ENCODE peak calls at places on chromosomes 13 and 19, in six cellular contexts. One of them, this sample, is unnamed.

GRCh38 chr13:21022056-21022693 is 39.2 kb downstream of the LATS2 start:
- DNase-seq in activated naive CD4-positive, alpha-beta T cell: no peak
- DNase-seq in GF-D8: no peak
- DNase-seq in activated T-helper 2 cell treated with anti-CD3 and anti-CD28 coated beads, Interferon-gamma antibody, Interleukin-2, Interleukin-4, amounts not matched to agents 10 μg/mL and 5 μg/mL and 100 μg/mL, durations not matched to agents 14 hours and 24 hours and 36 hours: no peak
- DNase-seq in NCI-H510A treated with DMSO at 0.1 percent for 48 hours: no peak
- DNase-seq in BJ: no peak
- DNase-seq in this sample: no peak

GRCh38 chr19:32748497-32748896 is 28.9 kb downstream of the TDRD12 start:
- DNase-seq in activated naive CD4-positive, alpha-beta T cell: no peak
- DNase-seq in GF-D8: no peak
- DNase-seq in activated T-helper 2 cell treated with anti-CD3 and anti-CD28 coated beads, Interferon-gamma antibody, Interleukin-2, Interleukin-4, amounts not matched to agents 10 μg/mL and 5 μg/mL and 100 μg/mL, durations not matched to agents 14 hours and 24 hours and 36 hours: no peak
- DNase-seq in NCI-H510A treated with DMSO at 0.1 percent for 48 hours: peak; percentile 12
- DNase-seq in BJ: no peak
- DNase-seq in this sample: no peak

GRCh38 chr13:20161275-20161950 is 561 bp upstream of the GJA3 start:
- DNase-seq in activated naive CD4-positive, alpha-beta T cell: no peak
- DNase-seq in GF-D8: no peak
- DNase-seq in activated T-helper 2 cell treated with anti-CD3 and anti-CD28 coated beads, Interferon-gamma antibody, Interleukin-2, Interleukin-4, amounts not matched to agents 10 μg/mL and 5 μg/mL and 100 μg/mL, durations not matched to agents 14 hours and 24 hours and 36 hours: peak; percentile 32
- DNase-seq in NCI-H510A treated with DMSO at 0.1 percent for 48 hours: no peak
- DNase-seq in BJ: no peak
- DNase-seq in this sample: no peak

GRCh38 chr13:43877788-43878187 is 1.8 kb downstream of the CCDC122 start:
- DNase-seq in activated naive CD4-positive, alpha-beta T cell: no peak
- DNase-seq in GF-D8: no peak
- DNase-seq in activated T-helper 2 cell treated with anti-CD3 and anti-CD28 coated beads, Interferon-gamma antibody, Interleukin-2, Interleukin-4, amounts not matched to agents 10 μg/mL and 5 μg/mL and 100 μg/mL, durations not matched to agents 14 hours and 24 hours and 36 hours: no peak
- DNase-seq in NCI-H510A treated with DMSO at 0.1 percent for 48 hours: no peak
- DNase-seq in BJ: no peak
- DNase-seq in this sample: no peak

GRCh38 chr19:720691-721160 is 12.0 kb downstream of the PALM start:
- DNase-seq in activated naive CD4-positive, alpha-beta T cell: no peak
- DNase-seq in GF-D8: no peak
- DNase-seq in activated T-helper 2 cell treated with anti-CD3 and anti-CD28 coated beads, Interferon-gamma antibody, Interleukin-2, Interleukin-4, amounts not matched to agents 10 μg/mL and 5 μg/mL and 100 μg/mL, durations not matched to agents 14 hours and 24 hours and 36 hours: no peak
- DNase-seq in NCI-H510A treated with DMSO at 0.1 percent for 48 hours: no peak
- DNase-seq in BJ: no peak
- DNase-seq in this sample: no peak

GRCh38 chr13:59837101-59837500 is 326.6 kb downstream of the DIAPH3 start:
- DNase-seq in activated naive CD4-positive, alpha-beta T cell: no peak
- DNase-seq in GF-D8: no peak
- DNase-seq in activated T-helper 2 cell treated with anti-CD3 and anti-CD28 coated beads, Interferon-gamma antibody, Interleukin-2, Interleukin-4, amounts not matched to agents 10 μg/mL and 5 μg/mL and 100 μg/mL, durations not matched to agents 14 hours and 24 hours and 36 hours: no peak
- DNase-seq in NCI-H510A treated with DMSO at 0.1 percent for 48 hours: no peak
- DNase-seq in BJ: no peak
- DNase-seq in this sample: no peak

GRCh38 chr19:2950286-2951124 is 5.7 kb upstream of the ZNF77 start:
- DNase-seq in activated naive CD4-positive, alpha-beta T cell: peak; percentile 100
- DNase-seq in GF-D8: peak; percentile 98
- DNase-seq in activated T-helper 2 cell treated with anti-CD3 and anti-CD28 coated beads, Interferon-gamma antibody, Interleukin-2, Interleukin-4, amounts not matched to agents 10 μg/mL and 5 μg/mL and 100 μg/mL, durations not matched to agents 14 hours and 24 hours and 36 hours: peak; percentile 100
- DNase-seq in NCI-H510A treated with DMSO at 0.1 percent for 48 hours: peak; percentile 94
- DNase-seq in BJ: peak; percentile 97
- DNase-seq in this sample: peak; percentile 92

GRCh38 chr19:56245062-56245740 is 27.3 kb upstream of the EDDM13 start:
- DNase-seq in activated naive CD4-positive, alpha-beta T cell: no peak
- DNase-seq in GF-D8: no peak
- DNase-seq in activated T-helper 2 cell treated with anti-CD3 and anti-CD28 coated beads, Interferon-gamma antibody, Interleukin-2, Interleukin-4, amounts not matched to agents 10 μg/mL and 5 μg/mL and 100 μg/mL, durations not matched to agents 14 hours and 24 hours and 36 hours: no peak
- DNase-seq in NCI-H510A treated with DMSO at 0.1 percent for 48 hours: no peak
- DNase-seq in BJ: no peak
- DNase-seq in this sample: no peak

GRCh38 chr19:47790398-47790814 is 11.9 kb downstream of the SELENOW start:
- DNase-seq in activated naive CD4-positive, alpha-beta T cell: peak; percentile 80
- DNase-seq in GF-D8: no peak
- DNase-seq in activated T-helper 2 cell treated with anti-CD3 and anti-CD28 coated beads, Interferon-gamma antibody, Interleukin-2, Interleukin-4, amounts not matched to agents 10 μg/mL and 5 μg/mL and 100 μg/mL, durations not matched to agents 14 hours and 24 hours and 36 hours: peak; percentile 62
- DNase-seq in NCI-H510A treated with DMSO at 0.1 percent for 48 hours: peak; percentile 30
- DNase-seq in BJ: no peak
- DNase-seq in this sample: peak; percentile 68

GRCh38 chr13:74687452-74688180 is 553.4 kb upstream of the KLF12 start:
- DNase-seq in activated naive CD4-positive, alpha-beta T cell: no peak
- DNase-seq in GF-D8: no peak
- DNase-seq in activated T-helper 2 cell treated with anti-CD3 and anti-CD28 coated beads, Interferon-gamma antibody, Interleukin-2, Interleukin-4, amounts not matched to agents 10 μg/mL and 5 μg/mL and 100 μg/mL, durations not matched to agents 14 hours and 24 hours and 36 hours: no peak
- DNase-seq in NCI-H510A treated with DMSO at 0.1 percent for 48 hours: no peak
- DNase-seq in BJ: no peak
- DNase-seq in this sample: no peak

GRCh38 chr19:50897612-50898011 is 13.6 kb downstream of the KLK4 start:
- DNase-seq in activated naive CD4-positive, alpha-beta T cell: no peak
- DNase-seq in GF-D8: no peak
- DNase-seq in activated T-helper 2 cell treated with anti-CD3 and anti-CD28 coated beads, Interferon-gamma antibody, Interleukin-2, Interleukin-4, amounts not matched to agents 10 μg/mL and 5 μg/mL and 100 μg/mL, durations not matched to agents 14 hours and 24 hours and 36 hours: no peak
- DNase-seq in NCI-H510A treated with DMSO at 0.1 percent for 48 hours: no peak
- DNase-seq in BJ: no peak
- DNase-seq in this sample: no peak

GRCh38 chr13:27919299-27919933 is 384 bp upstream of the PDX1 start:
- DNase-seq in activated naive CD4-positive, alpha-beta T cell: no peak
- DNase-seq in GF-D8: no peak
- DNase-seq in activated T-helper 2 cell treated with anti-CD3 and anti-CD28 coated beads, Interferon-gamma antibody, Interleukin-2, Interleukin-4, amounts not matched to agents 10 μg/mL and 5 μg/mL and 100 μg/mL, durations not matched to agents 14 hours and 24 hours and 36 hours: no peak
- DNase-seq in NCI-H510A treated with DMSO at 0.1 percent for 48 hours: no peak
- DNase-seq in BJ: no peak
- DNase-seq in this sample: no peak

GRCh38 chr19:10061717-10062310 is 24.3 kb upstream of the SHFL start:
- DNase-seq in activated naive CD4-positive, alpha-beta T cell: no peak
- DNase-seq in GF-D8: no peak
- DNase-seq in activated T-helper 2 cell treated with anti-CD3 and anti-CD28 coated beads, Interferon-gamma antibody, Interleukin-2, Interleukin-4, amounts not matched to agents 10 μg/mL and 5 μg/mL and 100 μg/mL, durations not matched to agents 14 hours and 24 hours and 36 hours: no peak
- DNase-seq in NCI-H510A treated with DMSO at 0.1 percent for 48 hours: no peak
- DNase-seq in BJ: no peak
- DNase-seq in this sample: no peak

GRCh38 chr19:32767951-32768679 is 48.5 kb downstream of the TDRD12 start:
- DNase-seq in activated naive CD4-positive, alpha-beta T cell: no peak
- DNase-seq in GF-D8: no peak
- DNase-seq in activated T-helper 2 cell treated with anti-CD3 and anti-CD28 coated beads, Interferon-gamma antibody, Interleukin-2, Interleukin-4, amounts not matched to agents 10 μg/mL and 5 μg/mL and 100 μg/mL, durations not matched to agents 14 hours and 24 hours and 36 hours: no peak
- DNase-seq in NCI-H510A treated with DMSO at 0.1 percent for 48 hours: peak; percentile 35
- DNase-seq in BJ: no peak
- DNase-seq in this sample: no peak

GRCh38 chr13:50228527-50228926 is 213.3 kb downstream of the KCNRG start:
- DNase-seq in activated naive CD4-positive, alpha-beta T cell: no peak
- DNase-seq in GF-D8: no peak
- DNase-seq in activated T-helper 2 cell treated with anti-CD3 and anti-CD28 coated beads, Interferon-gamma antibody, Interleukin-2, Interleukin-4, amounts not matched to agents 10 μg/mL and 5 μg/mL and 100 μg/mL, durations not matched to agents 14 hours and 24 hours and 36 hours: no peak
- DNase-seq in NCI-H510A treated with DMSO at 0.1 percent for 48 hours: peak; percentile 49
- DNase-seq in BJ: no peak
- DNase-seq in this sample: no peak

GRCh38 chr13:94323746-94324408 is 155.6 kb downstream of the DCT start:
- DNase-seq in activated naive CD4-positive, alpha-beta T cell: peak; percentile 6
- DNase-seq in GF-D8: no peak
- DNase-seq in activated T-helper 2 cell treated with anti-CD3 and anti-CD28 coated beads, Interferon-gamma antibody, Interleukin-2, Interleukin-4, amounts not matched to agents 10 μg/mL and 5 μg/mL and 100 μg/mL, durations not matched to agents 14 hours and 24 hours and 36 hours: peak; percentile 21
- DNase-seq in NCI-H510A treated with DMSO at 0.1 percent for 48 hours: no peak
- DNase-seq in BJ: no peak
- DNase-seq in this sample: no peak

GRCh38 chr19:48866692-48867091 is 1.7 kb downstream of the PLEKHA4 start:
- DNase-seq in activated naive CD4-positive, alpha-beta T cell: no peak
- DNase-seq in GF-D8: no peak
- DNase-seq in activated T-helper 2 cell treated with anti-CD3 and anti-CD28 coated beads, Interferon-gamma antibody, Interleukin-2, Interleukin-4, amounts not matched to agents 10 μg/mL and 5 μg/mL and 100 μg/mL, durations not matched to agents 14 hours and 24 hours and 36 hours: no peak
- DNase-seq in NCI-H510A treated with DMSO at 0.1 percent for 48 hours: no peak
- DNase-seq in BJ: no peak
- DNase-seq in this sample: no peak